ENCODE peak calls at places on chromosomes 11 and 22, in four cellular contexts. U is Peyer's patch, Z is fibroblast of mammary gland, A is A549. N is an unnamed sample.

GRCh38 chr22:32819120-32819519 is 17.6 kb downstream of the TIMP3 start:
- DNase-seq in U (no peak), Z (no peak), A (no peak), N (no peak)

GRCh38 chr11:36411202-36411640 is 98.9 kb downstream of the TRAF6 start:
- DNase-seq in U (peak; percentile 72), Z (no peak), A (no peak), N (no peak)

GRCh38 chr11:74085542-74085892 is 76.6 kb upstream of the UCP3 start:
- DNase-seq in U (no peak), Z (no peak), A (no peak), N (no peak)

GRCh38 chr11:83192846-83193245 is 666 bp upstream of the ANKRD42 start:
- DNase-seq in U (no peak), Z (no peak), A (no peak), N (no peak)

GRCh38 chr22:35835998-35836691 is 118.5 kb downstream of the APOL5 start:
- DNase-seq in U (no peak), Z (peak; percentile 96), A (peak; percentile 68), N (peak; percentile 41)

GRCh38 chr11:74877132-74877531 is 71.8 kb downstream of the XRRA1 start:
- DNase-seq in U (no peak), Z (peak; percentile 35), A (no peak), N (peak; percentile 9)

GRCh38 chr11:112632866-112633505 is 328.2 kb upstream of the NCAM1 start:
- DNase-seq in U (no peak), Z (no peak), A (no peak), N (no peak)

GRCh38 chr22:48869788-48870187 is 957.9 kb downstream of the BRD1 start:
- DNase-seq in U (no peak), Z (no peak), A (no peak), N (no peak)

GRCh38 chr11:101706541-101706940 is 122.7 kb upstream of the TRPC6 start:
- DNase-seq in U (no peak), Z (peak; percentile 54), A (peak; percentile 25), N (no peak)

GRCh38 chr22:33781396-33781795 is 138.9 kb downstream of the LARGE1 start:
- DNase-seq in U (no peak), Z (peak; percentile 32), A (no peak), N (no peak)

GRCh38 chr22:22818861-22819855 is 68.5 kb upstream of the IGLL5 start:
- DNase-seq in U (peak; percentile 61), Z (no peak), A (no peak), N (no peak)

GRCh38 chr11:47586043-47586442 is 435 bp upstream of the FAM180B start:
- DNase-seq in U (no peak), Z (no peak), A (no peak), N (no peak)

GRCh38 chr11:47586456-47586855 is at the start of gene FAM180B:
- DNase-seq in U (no peak), Z (no peak), A (no peak), N (no peak)

GRCh38 chr11:47587733-47588326 is 1.4 kb downstream of the FAM180B start:
- DNase-seq in U (no peak), Z (no peak), A (no peak), N (no peak)

GRCh38 chr11:47589103-47589502 is 2.6 kb downstream of the FAM180B start:
- DNase-seq in U (no peak), Z (no peak), A (no peak), N (no peak)

GRCh38 chr11:47587039-47587675 is 679 bp downstream of the FAM180B start:
- DNase-seq in U (no peak), Z (no peak), A (no peak), N (no peak)
- H3K4me3 ChIP-seq in U (no peak overlapping the region), Z (no peak overlapping the region), A (no peak overlapping the region), N (no peak overlapping the region)

GRCh38 chr22:29882716-29883044 is 294 bp upstream of the MTMR3 start:
- DNase-seq in U (no peak), Z (no peak), A (no peak), N (no peak)
- H3K4me3 ChIP-seq in U (peak overlapping the region; percentile 95), Z (no peak overlapping the region), A (peak overlapping the region; percentile 88), N (no peak overlapping the region)

GRCh38 chr11:803770-804598 is 1.0 kb downstream of the PIDD1 start:
- DNase-seq in U (no peak), Z (no peak), A (no peak), N (no peak)
- H3K4me3 ChIP-seq in U (no peak overlapping the region), Z (peak overlapping the region; percentile 63), A (peak overlapping the region; percentile 60), N (peak overlapping the region; percentile 55)

DNA sequence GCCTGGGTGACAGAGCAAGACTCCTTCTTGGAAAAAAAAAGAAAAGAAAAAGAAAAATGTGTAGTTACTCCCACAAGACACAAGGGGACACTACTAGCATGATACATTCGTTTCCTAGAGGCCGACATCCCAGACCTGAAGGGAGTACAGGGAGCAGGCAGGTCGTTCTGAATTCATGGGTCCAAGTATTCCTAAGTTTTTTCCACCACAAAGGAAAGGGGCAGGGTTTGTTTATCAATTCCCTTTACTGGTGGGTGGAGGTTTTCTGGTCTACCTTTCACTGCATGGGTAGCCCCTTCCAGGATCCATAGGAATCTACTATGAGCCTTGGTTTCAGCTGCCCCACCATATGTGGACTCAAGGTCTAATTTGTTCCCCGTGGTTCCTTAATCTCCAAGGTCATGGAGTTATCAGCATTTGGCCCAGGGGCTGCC is 11.8 kb downstream of the TIGD3 start:
- DNase-seq in U (no peak), Z (peak; percentile 87), A (peak; percentile 90), N (no peak)
- H3K4me3 ChIP-seq in U (no peak overlapping the region), Z (no peak overlapping the region), A (no peak overlapping the region), N (no peak overlapping the region)

DNA sequence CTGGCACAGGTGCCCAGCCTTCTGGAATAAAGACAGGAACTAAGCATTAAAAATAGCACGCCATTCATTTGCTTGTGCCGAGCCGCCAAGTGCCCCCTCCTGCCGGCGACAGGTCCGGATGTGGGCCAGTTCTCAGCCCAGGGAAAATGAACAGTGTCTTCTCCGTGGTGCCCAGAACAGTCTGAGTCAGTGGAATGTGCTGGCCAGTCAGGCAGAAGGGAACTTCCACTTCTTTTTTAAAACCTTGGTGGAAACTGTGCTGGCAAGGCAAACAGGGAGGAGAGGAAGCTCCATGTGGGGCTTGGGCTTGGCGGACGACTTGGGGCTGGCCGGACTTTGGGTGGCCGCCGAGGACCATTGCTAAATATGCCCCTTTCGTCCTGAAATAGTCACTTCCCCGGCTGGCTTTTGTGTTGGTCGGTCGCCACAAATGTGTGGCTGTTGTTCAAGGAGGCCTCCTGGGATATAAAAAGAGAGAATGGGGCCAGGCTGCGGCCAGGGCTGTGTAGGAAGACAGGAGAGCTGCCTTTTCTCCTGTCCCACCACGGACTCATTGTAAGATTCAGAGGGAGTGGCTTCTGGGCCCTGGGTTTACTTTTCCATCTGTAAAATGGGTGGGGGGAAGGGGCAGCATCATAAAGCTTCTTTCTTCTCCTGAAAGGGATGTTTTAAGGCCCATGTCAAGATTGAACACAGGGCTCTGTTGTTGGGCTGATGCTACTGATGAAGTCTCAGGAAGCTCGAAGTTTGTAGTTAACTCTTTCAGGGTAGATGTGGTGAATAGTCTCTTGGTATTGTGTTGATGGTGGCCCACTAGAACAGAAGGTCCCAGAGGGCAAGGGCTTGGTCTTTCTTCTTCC is 101.0 kb downstream of the PTPRJ start:
- DNase-seq in U (peak; percentile 25), Z (peak; percentile 76), A (no peak), N (no peak)
- H3K4me3 ChIP-seq in U (no peak overlapping the region), Z (peak overlapping the region; percentile 2), A (no peak overlapping the region), N (no peak overlapping the region)

GRCh38 chr22:49879871-49880270 is 26.2 kb downstream of the ZBED4 start:
- DNase-seq in U (no peak), Z (no peak), A (no peak), N (no peak)
- H3K4me3 ChIP-seq in U (no peak overlapping the region), Z (no peak overlapping the region), A (no peak overlapping the region), N (no peak overlapping the region)

GRCh38 chr22:37818397-37819099 is 4.6 kb upstream of the GALR3 start:
- DNase-seq in U (peak; percentile 58), Z (peak; percentile 51), A (no peak), N (no peak)
- H3K4me3 ChIP-seq in U (peak overlapping the region; percentile 25), Z (no peak overlapping the region), A (no peak overlapping the region), N (peak overlapping the region; percentile 17)

DNA sequence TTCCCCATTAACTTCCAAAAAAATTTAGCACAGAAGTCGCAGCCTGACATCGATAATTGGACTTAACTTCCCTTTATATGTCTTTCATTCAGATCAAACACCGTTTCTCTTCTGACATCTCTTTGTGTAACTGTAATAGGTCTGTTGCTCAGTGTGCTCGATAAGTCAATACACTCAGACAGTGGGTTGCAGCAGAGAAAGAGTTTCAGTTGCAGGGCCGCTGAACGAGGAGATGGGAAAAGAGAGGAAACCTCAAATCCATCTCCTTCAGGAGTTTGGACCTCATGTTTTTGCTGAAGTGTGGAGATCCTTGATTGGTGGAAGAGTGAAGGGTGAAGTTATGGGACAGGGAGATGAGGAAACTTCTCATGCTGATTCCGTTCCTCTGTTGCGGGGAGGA is 1.1 kb downstream of the SAMM50 start:
- DNase-seq in U (no peak), Z (no peak), A (no peak), N (no peak)
- H3K4me3 ChIP-seq in U (peak overlapping the region; percentile 87), Z (peak overlapping the region; percentile 94), A (peak overlapping the region; percentile 93), N (no peak overlapping the region)

GRCh38 chr11:47943721-47944554 is 36.4 kb upstream of the PTPRJ start:
- DNase-seq in U (no peak), Z (no peak), A (peak; percentile 70), N (no peak)

GRCh38 chr11:47944555-47945128 is 35.7 kb upstream of the PTPRJ start:
- DNase-seq in U (no peak), Z (no peak), A (no peak), N (no peak)

GRCh38 chr11:47946682-47947575 is 33.4 kb upstream of the PTPRJ start:
- DNase-seq in U (no peak), Z (peak; percentile 97), A (peak; percentile 98), N (no peak)

GRCh38 chr11:47950396-47950795 is 30.0 kb upstream of the PTPRJ start:
- DNase-seq in U (peak; percentile 86), Z (no peak), A (no peak), N (no peak)

GRCh38 chr11:47948137-47948536 is 32.2 kb upstream of the PTPRJ start:
- DNase-seq in U (no peak), Z (no peak), A (no peak), N (no peak)
- H3K4me3 ChIP-seq in U (no peak overlapping the region), Z (no peak overlapping the region), A (no peak overlapping the region), N (no peak overlapping the region)